ENCODE peak calls at places on chromosome 15, in ten cellular contexts. R, C, N, Y, T, E, I, A, Z and S are unnamed samples.

GRCh38 chr15:78087944-78088772 is 4.2 kb upstream of the SH2D7 start:
- DNase-seq in R (no peak), C (no peak), N (no peak), Y (no peak), T (no peak), E (peak; percentile 25), I (no peak), A (peak; percentile 37), Z (no peak), S (no peak)

GRCh38 chr15:35857812-35858211 is 311.8 kb upstream of the DPH6 start:
- DNase-seq in R (no peak), C (no peak), N (no peak), Y (no peak), T (no peak), E (no peak), I (no peak), A (no peak), Z (no peak), S (no peak)

GRCh38 chr15:43225201-43225949 is 4.6 kb upstream of the EPB42 start:
- DNase-seq in R (peak; percentile 26), C (peak; percentile 76), N (no peak), Y (peak; percentile 50), T (peak; percentile 84), E (peak; percentile 59), I (no peak), A (peak; percentile 89), Z (no peak), S (peak; percentile 60)

GRCh38 chr15:101358895-101359294 is 63.8 kb upstream of the SNRPA1 start:
- DNase-seq in R (no peak), C (no peak), N (no peak), Y (peak; percentile 50), T (no peak), E (peak; percentile 97), I (peak; percentile 53), A (no peak), Z (no peak), S (peak; percentile 75)

GRCh38 chr15:31822463-31822862 is 207.9 kb upstream of the CHRNA7 start:
- DNase-seq in R (no peak), C (no peak), N (no peak), Y (no peak), T (no peak), E (no peak), I (no peak), A (no peak), Z (no peak), S (no peak)

GRCh38 chr15:95131071-95131683 is 899.8 kb downstream of the MCTP2 start:
- DNase-seq in R (no peak), C (peak; percentile 58), N (no peak), Y (no peak), T (no peak), E (no peak), I (no peak), A (no peak), Z (no peak), S (no peak)

GRCh38 chr15:88649286-88649733 is 10.5 kb downstream of the ISG20 start:
- DNase-seq in R (peak; percentile 89), C (peak; percentile 91), N (no peak), Y (peak; percentile 91), T (peak; percentile 73), E (peak; percentile 89), I (peak; percentile 53), A (peak; percentile 54), Z (no peak), S (no peak)

GRCh38 chr15:69652906-69653305 is 200.3 kb downstream of the RPLP1 start:
- DNase-seq in R (no peak), C (no peak), N (no peak), Y (no peak), T (no peak), E (no peak), I (no peak), A (no peak), Z (no peak), S (no peak)

GRCh38 chr15:33910741-33911140 is 57.6 kb upstream of the CHRM5 start:
- DNase-seq in R (no peak), C (no peak), N (no peak), Y (peak; percentile 10), T (no peak), E (peak; percentile 59), I (no peak), A (no peak), Z (no peak), S (no peak)

GRCh38 chr15:90807074-90807646 is 61.2 kb upstream of the FURIN start:
- DNase-seq in R (no peak), C (no peak), N (no peak), Y (no peak), T (no peak), E (peak; percentile 40), I (no peak), A (no peak), Z (no peak), S (no peak)

GRCh38 chr15:66459818-66460615 is 37.5 kb downstream of the SNAPC5 start:
- DNase-seq in R (peak; percentile 44), C (no peak), N (no peak), Y (peak; percentile 30), T (no peak), E (peak; percentile 95), I (no peak), A (no peak), Z (no peak), S (no peak)

GRCh38 chr15:63056843-63057242 is 14.3 kb downstream of the TPM1 start:
- DNase-seq in R (no peak), C (peak; percentile 66), N (no peak), Y (no peak), T (no peak), E (no peak), I (peak; percentile 61), A (no peak), Z (no peak), S (no peak)

GRCh38 chr15:78457101-78457500 is 19.1 kb downstream of the IREB2 start:
- DNase-seq in R (no peak), C (peak; percentile 72), N (no peak), Y (peak; percentile 60), T (no peak), E (peak; percentile 8), I (no peak), A (no peak), Z (no peak), S (no peak)

GRCh38 chr15:101153801-101154656 is 97.8 kb downstream of the CHSY1 start:
- DNase-seq in R (no peak), C (no peak), N (no peak), Y (no peak), T (no peak), E (no peak), I (no peak), A (no peak), Z (no peak), S (no peak)

GRCh38 chr15:19987389-19988048 is 554.1 kb downstream of the GOLGA6L6 start:
- DNase-seq in R (no peak), C (no peak), N (peak; percentile 32), Y (no peak), T (no peak), E (no peak), I (no peak), A (no peak), Z (no peak), S (peak; percentile 79)
- TF ChIP-seq CTCF in R (no peak), C (peak; percentile 15), N (no peak), Y (no peak), T (no peak), E (no peak), I (no peak), A (no peak), Z (no peak), S (peak; percentile 47)

GRCh38 chr15:29593629-29594028 is 228.6 kb downstream of the TJP1 start:
- DNase-seq in R (no peak), C (no peak), N (no peak), Y (no peak), T (no peak), E (no peak), I (no peak), A (no peak), Z (no peak), S (no peak)

GRCh38 chr15:29601811-29602210 is 220.5 kb downstream of the TJP1 start:
- DNase-seq in R (no peak), C (no peak), N (no peak), Y (no peak), T (no peak), E (no peak), I (no peak), A (no peak), Z (no peak), S (no peak)

GRCh38 chr15:29593086-29593485 is 229.2 kb downstream of the TJP1 start:
- DNase-seq in R (no peak), C (no peak), N (no peak), Y (no peak), T (no peak), E (no peak), I (no peak), A (no peak), Z (no peak), S (no peak)

GRCh38 chr15:29600262-29600661 is 222.0 kb downstream of the TJP1 start:
- DNase-seq in R (no peak), C (no peak), N (no peak), Y (no peak), T (no peak), E (no peak), I (no peak), A (no peak), Z (no peak), S (no peak)

GRCh38 chr15:29596266-29596665 is 226.0 kb downstream of the TJP1 start:
- DNase-seq in R (no peak), C (peak; percentile 78), N (no peak), Y (peak; percentile 79), T (no peak), E (peak; percentile 38), I (no peak), A (no peak), Z (no peak), S (peak; percentile 21)
- TF ChIP-seq CTCF in R (no peak), C (peak; percentile 33), N (peak; percentile 21), Y (no peak), T (no peak), E (no peak), I (no peak), A (no peak), Z (no peak), S (no peak)

DNA sequence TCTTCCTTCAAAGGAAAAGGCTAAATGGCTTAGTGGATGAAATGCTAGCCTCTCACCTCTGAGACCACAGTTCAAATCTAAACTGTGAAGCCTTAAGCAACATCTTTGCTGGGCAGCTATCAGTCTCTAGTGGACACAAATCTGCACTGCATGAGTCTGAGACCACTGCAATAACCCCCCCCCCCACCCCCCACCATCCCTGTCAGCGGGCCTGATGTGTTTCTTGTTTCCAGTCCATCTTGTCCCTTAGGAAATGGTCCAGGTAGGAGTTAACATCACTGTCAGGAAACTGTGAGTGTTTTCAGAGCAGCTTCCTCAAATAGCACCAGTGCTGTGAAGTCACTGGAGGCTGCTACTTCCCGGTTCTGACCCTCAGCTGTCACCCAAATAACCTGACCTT is 140.6 kb upstream of the TMCO5A start:
- DNase-seq in R (no peak), C (no peak), N (no peak), Y (no peak), T (no peak), E (no peak), I (no peak), A (no peak), Z (no peak), S (no peak)
- TF ChIP-seq CTCF in R (peak; percentile 41), C (peak; percentile 6), N (no peak), Y (peak; percentile 53), T (no peak), E (no peak), I (no peak), A (no peak), Z (no peak), S (no peak)

GRCh38 chr15:96622714-96623113 is 292.2 kb downstream of the NR2F2 start:
- DNase-seq in R (no peak), C (no peak), N (no peak), Y (no peak), T (no peak), E (no peak), I (no peak), A (no peak), Z (no peak), S (no peak)
- TF ChIP-seq CTCF in R (no peak), C (no peak), N (no peak), Y (no peak), T (no peak), E (no peak), I (no peak), A (no peak), Z (no peak), S (no peak)